ENCODE peak calls at places on chromosomes 1 and 21, in nine cellular contexts. Q, Z, E, N, C, K, D, H and W are unnamed samples.

GRCh38 chr1:91523462-91523861 is 22.8 kb downstream of the CDC7 start:
- DNase-seq in N (no peak), H (no peak), E (no peak), Z (no peak), K (peak; percentile 83), D (no peak), C (no peak), Q (peak; percentile 44), W (no peak)

GRCh38 chr21:42269382-42269781 is 45.8 kb downstream of the TFF3 start:
- DNase-seq in N (no peak), H (no peak), E (no peak), C (no peak), D (no peak), K (no peak), Q (no peak), Z (no peak), W (no peak)

GRCh38 chr1:33394716-33395115 is 36.2 kb downstream of the PHC2 start:
- DNase-seq in E (no peak), Q (peak; percentile 59), K (no peak), C (no peak), Z (no peak), H (no peak), N (no peak), D (no peak), W (peak; percentile 70)

GRCh38 chr1:54607821-54608220 is 15.5 kb downstream of the FAM151A start:
- DNase-seq in Q (no peak), N (no peak), C (no peak), Z (no peak), H (no peak), D (peak; percentile 47), E (no peak), K (no peak), W (no peak)

GRCh38 chr1:117324357-117324756 is 42.9 kb upstream of the MAN1A2 start:
- DNase-seq in Q (no peak), C (no peak), K (no peak), Z (no peak), D (no peak), E (no peak), N (no peak), H (no peak), W (no peak)

GRCh38 chr21:26920055-26920454 is 46.8 kb downstream of the ADAMTS5 start:
- DNase-seq in N (no peak), K (no peak), Q (no peak), D (no peak), C (no peak), E (no peak), Z (no peak), H (no peak), W (peak; percentile 55)

GRCh38 chr1:2632561-2633361 is at the start of gene MMEL1:
- DNase-seq in D (peak; percentile 65), N (no peak), Q (no peak), Z (no peak), H (no peak), C (no peak), E (no peak), K (no peak), W (no peak)

GRCh38 chr21:42607525-42608102 is 45.8 kb upstream of the PDE9A start:
- DNase-seq in K (peak; percentile 63), Z (no peak), H (no peak), N (no peak), E (no peak), D (no peak), Q (no peak), C (no peak), W (no peak)

GRCh38 chr1:108117908-108118902 is 81.9 kb downstream of the SLC25A24 start:
- DNase-seq in Q (peak; percentile 37), E (no peak), C (no peak), D (no peak), Z (no peak), N (no peak), K (no peak), H (no peak), W (no peak)

GRCh38 chr1:42753070-42753469 is 13.0 kb upstream of the CLDN19 start:
- DNase-seq in E (peak; percentile 28), Z (no peak), H (no peak), D (no peak), Q (peak; percentile 74), C (no peak), K (no peak), N (no peak), W (peak; percentile 78)

GRCh38 chr1:31216016-31216415 is 23.7 kb downstream of the NKAIN1 start:
- DNase-seq in N (peak; percentile 67), Z (no peak), H (no peak), C (peak; percentile 44), E (no peak), D (no peak), Q (peak; percentile 19), K (no peak), W (peak; percentile 46)

GRCh38 chr1:110321846-110322245 is 17.3 kb upstream of the RBM15 start:
- DNase-seq in D (no peak), H (no peak), K (no peak), Q (no peak), C (no peak), N (no peak), E (no peak), Z (no peak), W (no peak)

GRCh38 chr1:25890249-25891034 is 14.9 kb upstream of the PAQR7 start:
- DNase-seq in E (peak; percentile 63), C (no peak), N (no peak), D (peak; percentile 6), H (peak; percentile 50), Q (peak; percentile 27), Z (no peak), K (peak; percentile 71), W (peak; percentile 39)

GRCh38 chr1:115411388-115412063 is 73.5 kb upstream of the NGF start:
- DNase-seq in C (no peak), K (peak; percentile 98), D (no peak), Q (peak; percentile 81), Z (no peak), E (peak; percentile 76), N (no peak), H (peak; percentile 27), W (peak; percentile 95)

GRCh38 chr1:31828341-31828740 is 12.5 kb upstream of the SPOCD1 start:
- DNase-seq in D (no peak), K (no peak), C (no peak), H (no peak), Z (no peak), N (no peak), E (no peak), Q (no peak), W (no peak)

GRCh38 chr21:44487831-44488230 is 32.5 kb downstream of the LRRC3 start:
- DNase-seq in Z (no peak), E (peak; percentile 3), D (peak; percentile 58), Q (peak; percentile 21), K (no peak), H (no peak), C (no peak), N (no peak), W (peak; percentile 46)

GRCh38 chr1:240619357-240619756 is 7.4 kb upstream of the GREM2 start:
- DNase-seq in N (no peak), H (no peak), D (no peak), C (no peak), Q (no peak), K (no peak), Z (no peak), E (no peak), W (no peak)

GRCh38 chr1:155184835-155185782 is 11.5 kb downstream of the TRIM46 start:
- DNase-seq in C (no peak), N (peak; percentile 48), H (no peak), E (no peak), Z (no peak), D (peak; percentile 88), Q (no peak), K (no peak), W (no peak)
- TF ChIP-seq CTCF in C (no peak), N (no peak), H (no peak), E (no peak), Z (no peak), D (peak; percentile 14), Q (no peak), K (no peak), W (no peak)

GRCh38 chr1:5999711-6000443 is 7.7 kb upstream of the NPHP4 start:
- DNase-seq in Z (peak; percentile 45), E (no peak), K (no peak), Q (no peak), H (no peak), C (no peak), N (no peak), D (peak; percentile 71), W (no peak)
- H3K4me3 ChIP-seq in Z (no peak overlapping the region), E (no peak overlapping the region), K (no peak overlapping the region), Q (no peak overlapping the region), H (no peak overlapping the region), C (no peak overlapping the region), N (no peak overlapping the region), D (no peak overlapping the region), W (no peak overlapping the region)

GRCh38 chr1:97041011-97041410 is 319.4 kb downstream of the PTBP2 start:
- DNase-seq in E (peak; percentile 44), Z (no peak), H (no peak), K (no peak), D (no peak), N (no peak), C (no peak), Q (no peak), W (no peak)
- TF ChIP-seq CTCF in E (no peak), Z (no peak), H (no peak), K (no peak), D (no peak), N (no peak), C (no peak), Q (no peak), W (no peak)

GRCh38 chr1:219797009-219797408 is 131.3 kb downstream of the SLC30A10 start:
- DNase-seq in E (no peak), Z (no peak), N (no peak), Q (peak; percentile 39), H (no peak), C (no peak), K (no peak), D (no peak), W (no peak)

GRCh38 chr1:219792337-219793021 is 135.9 kb downstream of the SLC30A10 start:
- DNase-seq in Q (peak; percentile 92), C (no peak), D (no peak), K (no peak), Z (no peak), N (no peak), H (no peak), E (peak; percentile 87), W (peak; percentile 96)

GRCh38 chr1:219791766-219792165 is 136.6 kb downstream of the SLC30A10 start:
- DNase-seq in K (no peak), N (no peak), E (no peak), D (no peak), Z (no peak), C (no peak), H (no peak), Q (no peak), W (no peak)

GRCh38 chr1:219790834-219791615 is 137.3 kb downstream of the SLC30A10 start:
- DNase-seq in N (no peak), Q (peak; percentile 73), H (no peak), Z (no peak), E (peak; percentile 82), K (no peak), D (no peak), C (no peak), W (no peak)

DNA sequence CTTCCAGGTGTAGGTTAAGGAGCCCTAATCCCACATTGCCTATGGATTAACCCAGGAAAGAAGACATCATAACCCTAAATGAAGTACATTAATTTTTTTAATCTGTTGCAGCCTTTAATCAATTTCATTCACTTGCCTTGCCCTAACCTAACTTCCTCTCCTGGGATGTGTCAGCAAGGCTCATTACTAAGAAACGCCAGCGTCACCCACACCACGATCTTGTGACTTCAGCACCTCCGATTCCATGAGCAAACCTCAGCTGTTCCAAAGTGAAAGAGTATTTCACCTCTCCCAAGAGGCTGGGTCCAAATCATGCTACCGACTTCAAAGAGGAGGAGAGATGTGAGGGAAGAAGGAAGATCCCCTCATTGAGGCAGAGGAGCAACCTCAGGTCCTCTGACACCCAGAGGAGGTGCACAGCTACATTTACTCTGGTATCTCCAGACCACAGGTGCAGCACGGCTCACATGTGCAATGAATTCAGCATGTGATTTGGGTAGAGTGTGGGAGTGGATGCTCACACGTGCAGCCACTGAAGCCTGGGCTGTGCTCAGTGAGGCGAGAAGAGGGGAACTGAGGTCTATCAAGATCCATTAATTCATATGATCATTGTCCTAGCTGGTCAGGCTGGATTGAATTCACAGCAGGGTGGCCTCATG is 134.1 kb downstream of the SLC30A10 start:
- DNase-seq in N (no peak), Q (no peak), K (no peak), E (no peak), C (no peak), H (no peak), D (no peak), Z (no peak), W (no peak)
- H3K4me3 ChIP-seq in N (no peak overlapping the region), Q (no peak overlapping the region), K (no peak overlapping the region), E (no peak overlapping the region), C (no peak overlapping the region), H (no peak overlapping the region), D (no peak overlapping the region), Z (no peak overlapping the region), W (no peak overlapping the region)